ENCODE peak calls at places on chromosome 15, in seven cellular contexts. S is HepG2, I is K562, T is SK-N-SH, G is GM12878, J is HCT116, X is H1. F is an unnamed sample.

GRCh38 chr15:101710806-101711205 is 13.5 kb downstream of the TARS3 start:
- DNase-seq in X (no peak), G (no peak), I (no peak), J (no peak), T (no peak), S (peak; percentile 10), F (peak; percentile 9)

GRCh38 chr15:75029378-75030022 is 6.1 kb downstream of the PPCDC start:
- DNase-seq in G (no peak), X (peak; percentile 61), S (peak; percentile 66), T (peak; percentile 87), I (peak; percentile 86), J (peak; percentile 51), F (peak; percentile 57)

GRCh38 chr15:49831206-49831965 is 210.5 kb downstream of the DTWD1 start:
- DNase-seq in G (no peak), S (no peak), I (no peak), T (no peak), X (no peak), J (no peak), F (no peak)

GRCh38 chr15:80199869-80200268 is 47.1 kb downstream of the FAH start:
- DNase-seq in J (no peak), S (no peak), X (no peak), T (no peak), I (no peak), G (no peak), F (no peak)

GRCh38 chr15:71806452-71806931 is 3.9 kb upstream of the NR2E3 start:
- DNase-seq in T (peak; percentile 73), X (no peak), S (no peak), G (no peak), I (no peak), J (no peak), F (no peak)

GRCh38 chr15:33008284-33009011 is 186.1 kb downstream of the FMN1 start:
- DNase-seq in J (no peak), T (no peak), I (no peak), S (no peak), X (no peak), G (no peak), F (no peak)

GRCh38 chr15:72790302-72790955 is 6.9 kb upstream of the ADPGK start:
- DNase-seq in I (no peak), S (no peak), T (no peak), G (no peak), X (no peak), J (no peak), F (no peak)

GRCh38 chr15:56042031-56042430 is 48.6 kb upstream of the NEDD4 start:
- DNase-seq in X (no peak), G (no peak), T (no peak), J (no peak), I (no peak), S (no peak), F (peak; percentile 48)

GRCh38 chr15:42137461-42138261 is 18.8 kb downstream of the PLA2G4F start:
- DNase-seq in S (peak; percentile 48), T (peak; percentile 64), J (peak; percentile 57), G (no peak), X (no peak), I (peak; percentile 44), F (peak; percentile 71)

GRCh38 chr15:64464271-64465005 is 4.1 kb downstream of the ZNF609 start:
- DNase-seq in G (no peak), T (no peak), I (no peak), X (no peak), J (no peak), S (no peak), F (no peak)

GRCh38 chr15:79640206-79640605 is 208.1 kb downstream of the MINAR1 start:
- DNase-seq in J (peak; percentile 26), I (no peak), T (no peak), S (peak; percentile 7), G (no peak), X (no peak), F (no peak)

GRCh38 chr15:33988384-33988783 is 20.1 kb downstream of the CHRM5 start:
- DNase-seq in T (no peak), X (no peak), J (no peak), S (peak; percentile 41), G (no peak), I (no peak), F (no peak)

GRCh38 chr15:53752406-53752805 is 7.1 kb downstream of the WDR72 start:
- DNase-seq in J (no peak), G (no peak), S (no peak), T (no peak), I (no peak), X (no peak), F (no peak)

GRCh38 chr15:101047301-101047781 is 128.2 kb downstream of the LRRK1 start:
- DNase-seq in G (no peak), I (no peak), T (peak; percentile 4), J (no peak), S (no peak), X (no peak), F (no peak)

GRCh38 chr15:89781055-89781454 is 4.9 kb downstream of the MESP2 start:
- DNase-seq in S (no peak), J (no peak), G (no peak), T (no peak), X (no peak), I (no peak), F (no peak)

GRCh38 chr15:47548986-47549385 is 168.3 kb upstream of the SEMA6D start:
- DNase-seq in G (no peak), X (no peak), T (no peak), S (no peak), J (no peak), I (no peak), F (no peak)

GRCh38 chr15:61750271-61751084 is 309.8 kb downstream of the VPS13C start:
- DNase-seq in T (peak; percentile 27), J (no peak), I (no peak), X (no peak), S (no peak), G (no peak), F (peak; percentile 100)

GRCh38 chr15:69810441-69811071 is 287.2 kb downstream of the TLE3 start:
- DNase-seq in T (no peak), J (no peak), X (no peak), I (no peak), G (no peak), S (no peak), F (no peak)
- TF ChIP-seq JUND in T (no peak), J (no peak), X (no peak), I (no peak), G (no peak), S (no peak), F (no peak)

DNA sequence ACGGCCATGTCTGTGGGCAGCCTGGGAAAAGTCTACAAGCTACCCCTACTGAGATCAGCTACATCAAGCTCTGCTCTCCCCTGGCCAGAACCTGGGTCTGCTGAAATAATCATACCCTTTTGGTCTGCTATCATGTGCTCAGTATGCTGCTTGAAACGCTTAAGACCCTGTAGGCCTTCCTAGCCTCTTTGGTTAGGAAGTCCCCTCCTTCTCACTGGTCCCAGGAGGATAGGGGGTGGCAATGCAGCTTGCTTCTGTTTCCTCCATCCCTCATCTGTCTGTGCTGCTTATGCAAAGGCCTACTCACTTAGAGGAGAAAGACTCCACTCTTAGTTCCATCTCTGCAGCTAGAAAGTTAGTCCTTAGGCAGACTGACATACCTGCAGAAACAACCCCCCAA is 118.2 kb upstream of the RASGRP1 start:
- DNase-seq in I (no peak), X (no peak), S (no peak), T (no peak), G (no peak), J (no peak), F (no peak)
- TF ChIP-seq JUND in I (no peak), X (no peak), S (no peak), T (no peak), G (no peak), J (no peak), F (no peak)

DNA sequence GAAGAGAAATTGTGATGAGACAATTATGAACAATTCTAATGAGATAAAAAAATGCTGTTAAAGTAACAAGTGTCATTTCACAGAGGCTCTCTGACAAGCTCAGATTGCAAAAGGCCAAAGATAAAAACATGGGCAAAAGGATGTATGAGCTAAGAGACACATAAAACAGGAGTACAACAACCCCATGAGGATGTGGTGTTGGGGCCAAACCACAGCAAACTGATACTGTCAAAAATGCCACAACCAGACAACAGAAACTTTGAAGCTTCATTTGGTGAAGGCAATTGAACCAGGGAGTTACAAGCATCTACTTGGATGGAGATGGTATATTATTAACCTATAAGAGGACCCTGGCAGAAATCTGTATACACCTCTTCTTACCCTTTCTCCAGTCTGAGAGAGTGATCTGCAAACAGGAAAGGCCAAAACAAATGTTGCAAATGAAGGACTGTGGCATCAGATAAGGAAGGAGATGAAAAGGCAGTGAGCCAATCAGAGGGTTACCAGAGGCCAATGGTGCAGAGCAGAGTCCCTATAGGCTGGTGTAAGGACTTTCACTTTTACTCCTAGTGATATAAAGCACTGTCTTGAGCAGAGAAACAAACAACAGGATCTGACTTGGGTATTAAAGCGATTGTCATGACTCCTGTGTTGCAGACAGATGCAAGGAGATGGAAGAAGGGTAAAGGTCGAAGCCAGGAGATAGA is 659.0 kb downstream of the NTRK3 start:
- DNase-seq in I (peak; percentile 30), T (no peak), S (no peak), G (no peak), J (no peak), X (no peak), F (no peak)
- TF ChIP-seq JUND in I (no peak), T (no peak), S (no peak), G (no peak), J (no peak), X (no peak), F (no peak)

GRCh38 chr15:59398220-59398619 is 25.5 kb upstream of the MYO1E start:
- DNase-seq in S (no peak), I (no peak), G (no peak), T (no peak), X (no peak), J (no peak), F (no peak)

GRCh38 chr15:59405079-59405478 is 32.4 kb upstream of the MYO1E start:
- DNase-seq in G (no peak), J (no peak), S (no peak), X (no peak), I (no peak), T (no peak), F (no peak)

GRCh38 chr15:59399465-59400102 is 26.9 kb upstream of the MYO1E start:
- DNase-seq in I (no peak), X (no peak), T (no peak), S (no peak), J (no peak), G (peak; percentile 77), F (no peak)

GRCh38 chr15:59400103-59400813 is 27.6 kb upstream of the MYO1E start:
- DNase-seq in J (no peak), X (no peak), S (no peak), G (no peak), I (no peak), T (no peak), F (no peak)

DNA sequence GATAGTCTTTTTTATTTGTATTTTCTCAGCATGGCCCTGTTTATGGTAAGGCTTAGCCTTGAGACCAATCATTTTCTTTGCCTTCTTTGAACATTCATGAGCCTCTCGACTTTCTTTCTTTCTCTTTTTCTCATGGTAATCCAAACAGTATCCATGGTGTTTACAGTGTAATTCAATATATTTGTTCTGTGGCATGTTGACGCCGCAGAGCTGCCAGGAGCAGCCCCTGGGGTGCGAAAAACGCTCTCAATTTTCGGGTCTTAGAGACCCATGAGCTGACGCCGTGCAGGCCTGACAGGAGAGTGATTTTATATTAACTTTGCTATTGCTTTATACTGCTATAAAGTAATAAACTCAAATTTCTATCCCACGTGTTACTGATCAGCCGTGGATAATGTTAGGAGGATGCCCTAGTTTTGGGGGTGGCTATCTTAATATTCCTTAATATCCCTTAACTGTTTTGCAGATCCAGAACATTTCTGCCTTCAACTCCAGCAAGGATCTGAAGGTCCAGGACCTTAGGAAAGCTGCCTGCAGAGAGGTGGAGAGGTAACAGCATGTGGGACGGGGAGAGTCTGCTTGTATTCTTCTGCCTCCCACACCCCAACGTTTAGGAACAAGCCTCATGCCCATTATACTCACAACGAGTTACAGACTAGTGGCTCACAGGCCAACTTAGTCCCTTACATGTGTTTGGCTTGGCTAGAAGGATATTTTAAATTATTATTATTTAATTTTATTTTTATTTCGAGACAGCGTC is 29.3 kb upstream of the MYO1E start:
- DNase-seq in S (no peak), I (no peak), T (no peak), G (no peak), X (no peak), J (no peak), F (no peak)
- TF ChIP-seq JUND in S (no peak), I (no peak), T (no peak), G (no peak), X (no peak), J (no peak), F (no peak)